ENCODE peak calls at places on chromosomes 7 and 10, in ten cellular contexts. B is GM12865; J is stimulated activated CD4-positive, alpha-beta T cell treated with anti-CD3 and anti-CD28 coated beads, Interleukin-12 subunit alpha, Interleukin-12 subunit beta, amount 100 ng/mL, for 4 hours; O is glutamatergic neuron; M is hypothalamus; S is GM10248; C is EH; P is HFFc6; T is RWPE1; G is T-helper 17 cell. D is an unnamed sample.

GRCh38 chr10:62103857-62104256 is 164.8 kb downstream of the RTKN2 start:
- DNase-seq in B (no peak), J (no peak), O (no peak), M (no peak), S (no peak), C (peak), P (no peak), T (no peak), G (no peak), D (no peak)

GRCh38 chr10:71205468-71205867 is 6.9 kb upstream of the UNC5B start:
- DNase-seq in B (no peak), J (no peak), O (no peak), M (no peak), S (no peak), C (peak), P (no peak), T (no peak), G (no peak), D (no peak)

GRCh38 chr10:89114846-89115625 is 92.1 kb downstream of the CH25H start:
- DNase-seq in B (no peak), J (no peak), O (no peak), M (no peak), S (no peak), C (peak), P (no peak), T (no peak), G (no peak), D (no peak)

GRCh38 chr7:70156052-70156451 is 557.8 kb downstream of the AUTS2 start:
- DNase-seq in B (no peak), J (no peak), O (no peak), M (no peak), S (no peak), C (no peak), P (no peak), T (no peak), G (no peak), D (no peak)

GRCh38 chr7:36021917-36022550 is 131.0 kb upstream of the EEPD1 start:
- DNase-seq in B (no peak), J (no peak), O (no peak), M (no peak), S (no peak), C (no peak), P (no peak), T (no peak), G (no peak), D (no peak)

GRCh38 chr10:21349912-21350286 is 175.6 kb downstream of the SKIDA1 start:
- DNase-seq in B (no peak), J (no peak), O (no peak), M (no peak), S (no peak), C (peak), P (no peak), T (no peak), G (no peak), D (no peak)

GRCh38 chr7:158924956-158925355 is 68.6 kb downstream of the DYNC2I1 start:
- DNase-seq in B (no peak), J (no peak), O (no peak), M (no peak), S (no peak), C (peak), P (peak), T (no peak), G (no peak), D (no peak)

GRCh38 chr7:157360483-157361025 is 23.8 kb downstream of the DNAJB6 start:
- DNase-seq in B (no peak), J (no peak), O (no peak), M (no peak), S (no peak), C (no peak), P (no peak), T (no peak), G (no peak), D (no peak)

GRCh38 chr7:80151274-80151665 is 16.6 kb downstream of the GNAI1 start:
- DNase-seq in B (no peak), J (peak), O (no peak), M (no peak), S (no peak), C (peak), P (peak), T (no peak), G (no peak), D (no peak)

GRCh38 chr10:21753497-21754270 is 219.7 kb downstream of the MLLT10 start:
- DNase-seq in B (no peak), J (no peak), O (peak), M (no peak), S (no peak), C (no peak), P (no peak), T (no peak), G (no peak), D (no peak)

GRCh38 chr10:69403519-69403918 is 13.2 kb downstream of the TACR2 start:
- DNase-seq in B (no peak), J (no peak), O (no peak), M (no peak), S (no peak), C (peak), P (peak), T (no peak), G (no peak), D (no peak)

GRCh38 chr10:26621889-26622681 is 75.4 kb upstream of the PDSS1 start:
- DNase-seq in B (peak), J (peak), O (peak), M (no peak), S (peak), C (peak), P (no peak), T (peak), G (no peak), D (peak)

GRCh38 chr7:21543528-21544302 is 876 bp downstream of the DNAH11 start:
- DNase-seq in B (no peak), J (no peak), O (peak), M (no peak), S (peak), C (peak), P (no peak), T (peak), G (no peak), D (no peak)

GRCh38 chr7:100686201-100686821 is 7.7 kb downstream of the GIGYF1 start:
- DNase-seq in B (no peak), J (no peak), O (no peak), M (no peak), S (no peak), C (no peak), P (no peak), T (no peak), G (no peak), D (no peak)